ENCODE peak calls at places on chromosomes 13 and 19, in nine cellular contexts. One of them, this sample, is unnamed.

GRCh38 chr13:108779308-108779707 is 149.9 kb downstream of the MYO16 start:
- DNase-seq in NAMALWA: no peak
- DNase-seq in MCF 10A: no peak
- DNase-seq in stimulated activated CD4-positive, alpha-beta T cell treated with anti-CD3 and anti-CD28 coated beads, TNF-alpha, amount 100 ng/mL, for 48 hours: no peak
- DNase-seq in stimulated activated CD8-positive, alpha-beta memory T cell treated with anti-CD3 and anti-CD28 coated beads, Interleukin-4, amount 100 ng/mL, for 1 hour: no peak
- DNase-seq in HFFc6: no peak
- DNase-seq in left lung: no peak
- DNase-seq in ascending aorta: no peak
- DNase-seq in non-pigmented ciliary epithelial cell: no peak
- DNase-seq in this sample: no peak

GRCh38 chr19:49403404-49404187 is 15.5 kb downstream of the KASH5 start:
- DNase-seq in NAMALWA: peak
- DNase-seq in left lung: no peak
- DNase-seq in non-pigmented ciliary epithelial cell: no peak
- DNase-seq in HFFc6: no peak
- DNase-seq in ascending aorta: no peak
- DNase-seq in MCF 10A: peak
- DNase-seq in stimulated activated CD8-positive, alpha-beta memory T cell treated with anti-CD3 and anti-CD28 coated beads, Interleukin-4, amount 100 ng/mL, for 1 hour: no peak
- DNase-seq in stimulated activated CD4-positive, alpha-beta T cell treated with anti-CD3 and anti-CD28 coated beads, TNF-alpha, amount 100 ng/mL, for 48 hours: no peak
- DNase-seq in this sample: no peak

GRCh38 chr13:89746554-89746953 is 1600.9 kb upstream of the MIR17HG start:
- DNase-seq in stimulated activated CD4-positive, alpha-beta T cell treated with anti-CD3 and anti-CD28 coated beads, TNF-alpha, amount 100 ng/mL, for 48 hours: no peak
- DNase-seq in ascending aorta: no peak
- DNase-seq in stimulated activated CD8-positive, alpha-beta memory T cell treated with anti-CD3 and anti-CD28 coated beads, Interleukin-4, amount 100 ng/mL, for 1 hour: no peak
- DNase-seq in NAMALWA: no peak
- DNase-seq in HFFc6: no peak
- DNase-seq in non-pigmented ciliary epithelial cell: no peak
- DNase-seq in left lung: no peak
- DNase-seq in MCF 10A: no peak
- DNase-seq in this sample: no peak

GRCh38 chr13:27280009-27280646 is 9.5 kb downstream of the RASL11A start:
- DNase-seq in non-pigmented ciliary epithelial cell: no peak
- DNase-seq in stimulated activated CD4-positive, alpha-beta T cell treated with anti-CD3 and anti-CD28 coated beads, TNF-alpha, amount 100 ng/mL, for 48 hours: no peak
- DNase-seq in stimulated activated CD8-positive, alpha-beta memory T cell treated with anti-CD3 and anti-CD28 coated beads, Interleukin-4, amount 100 ng/mL, for 1 hour: no peak
- DNase-seq in HFFc6: no peak
- DNase-seq in ascending aorta: no peak
- DNase-seq in MCF 10A: no peak
- DNase-seq in left lung: no peak
- DNase-seq in NAMALWA: no peak
- DNase-seq in this sample: no peak

GRCh38 chr19:44753932-44754742 is 5.6 kb downstream of the BCL3 start:
- DNase-seq in stimulated activated CD8-positive, alpha-beta memory T cell treated with anti-CD3 and anti-CD28 coated beads, Interleukin-4, amount 100 ng/mL, for 1 hour: peak
- DNase-seq in stimulated activated CD4-positive, alpha-beta T cell treated with anti-CD3 and anti-CD28 coated beads, TNF-alpha, amount 100 ng/mL, for 48 hours: peak
- DNase-seq in NAMALWA: peak
- DNase-seq in HFFc6: peak
- DNase-seq in non-pigmented ciliary epithelial cell: no peak
- DNase-seq in ascending aorta: peak
- DNase-seq in MCF 10A: peak
- DNase-seq in left lung: peak
- DNase-seq in this sample: peak

GRCh38 chr19:48308695-48309586 is 16.4 kb upstream of the EMP3 start:
- DNase-seq in MCF 10A: no peak
- DNase-seq in non-pigmented ciliary epithelial cell: no peak
- DNase-seq in stimulated activated CD4-positive, alpha-beta T cell treated with anti-CD3 and anti-CD28 coated beads, TNF-alpha, amount 100 ng/mL, for 48 hours: no peak
- DNase-seq in NAMALWA: peak
- DNase-seq in left lung: no peak
- DNase-seq in HFFc6: no peak
- DNase-seq in ascending aorta: no peak
- DNase-seq in stimulated activated CD8-positive, alpha-beta memory T cell treated with anti-CD3 and anti-CD28 coated beads, Interleukin-4, amount 100 ng/mL, for 1 hour: no peak
- DNase-seq in this sample: no peak

GRCh38 chr13:79749985-79750551 is 269.1 kb downstream of the NDFIP2 start:
- DNase-seq in stimulated activated CD4-positive, alpha-beta T cell treated with anti-CD3 and anti-CD28 coated beads, TNF-alpha, amount 100 ng/mL, for 48 hours: no peak
- DNase-seq in ascending aorta: no peak
- DNase-seq in NAMALWA: no peak
- DNase-seq in HFFc6: peak
- DNase-seq in non-pigmented ciliary epithelial cell: peak
- DNase-seq in MCF 10A: peak
- DNase-seq in left lung: peak
- DNase-seq in stimulated activated CD8-positive, alpha-beta memory T cell treated with anti-CD3 and anti-CD28 coated beads, Interleukin-4, amount 100 ng/mL, for 1 hour: no peak
- DNase-seq in this sample: no peak

GRCh38 chr13:106348032-106348431 is 187.4 kb downstream of the EFNB2 start:
- DNase-seq in non-pigmented ciliary epithelial cell: no peak
- DNase-seq in MCF 10A: peak
- DNase-seq in stimulated activated CD8-positive, alpha-beta memory T cell treated with anti-CD3 and anti-CD28 coated beads, Interleukin-4, amount 100 ng/mL, for 1 hour: no peak
- DNase-seq in left lung: no peak
- DNase-seq in NAMALWA: no peak
- DNase-seq in stimulated activated CD4-positive, alpha-beta T cell treated with anti-CD3 and anti-CD28 coated beads, TNF-alpha, amount 100 ng/mL, for 48 hours: no peak
- DNase-seq in HFFc6: no peak
- DNase-seq in ascending aorta: no peak
- DNase-seq in this sample: no peak

GRCh38 chr13:52161193-52161646 is 1.8 kb upstream of the NEK3 start:
- DNase-seq in non-pigmented ciliary epithelial cell: no peak
- DNase-seq in HFFc6: no peak
- DNase-seq in ascending aorta: no peak
- DNase-seq in stimulated activated CD8-positive, alpha-beta memory T cell treated with anti-CD3 and anti-CD28 coated beads, Interleukin-4, amount 100 ng/mL, for 1 hour: no peak
- DNase-seq in MCF 10A: no peak
- DNase-seq in stimulated activated CD4-positive, alpha-beta T cell treated with anti-CD3 and anti-CD28 coated beads, TNF-alpha, amount 100 ng/mL, for 48 hours: no peak
- DNase-seq in NAMALWA: no peak
- DNase-seq in left lung: no peak
- DNase-seq in this sample: no peak

GRCh38 chr13:46359731-46360130 is 27.3 kb downstream of the RUBCNL start:
- DNase-seq in NAMALWA: no peak
- DNase-seq in stimulated activated CD4-positive, alpha-beta T cell treated with anti-CD3 and anti-CD28 coated beads, TNF-alpha, amount 100 ng/mL, for 48 hours: no peak
- DNase-seq in HFFc6: peak
- DNase-seq in ascending aorta: no peak
- DNase-seq in left lung: no peak
- DNase-seq in non-pigmented ciliary epithelial cell: no peak
- DNase-seq in MCF 10A: no peak
- DNase-seq in stimulated activated CD8-positive, alpha-beta memory T cell treated with anti-CD3 and anti-CD28 coated beads, Interleukin-4, amount 100 ng/mL, for 1 hour: no peak
- DNase-seq in this sample: no peak

GRCh38 chr19:51099070-51099382 is 9.2 kb downstream of the CTU1 start:
- DNase-seq in NAMALWA: no peak
- DNase-seq in ascending aorta: no peak
- DNase-seq in non-pigmented ciliary epithelial cell: no peak
- DNase-seq in stimulated activated CD4-positive, alpha-beta T cell treated with anti-CD3 and anti-CD28 coated beads, TNF-alpha, amount 100 ng/mL, for 48 hours: no peak
- DNase-seq in MCF 10A: no peak
- DNase-seq in stimulated activated CD8-positive, alpha-beta memory T cell treated with anti-CD3 and anti-CD28 coated beads, Interleukin-4, amount 100 ng/mL, for 1 hour: no peak
- DNase-seq in HFFc6: no peak
- DNase-seq in left lung: no peak
- DNase-seq in this sample: no peak

GRCh38 chr19:3098141-3098514 is 4.0 kb downstream of the GNA11 start:
- DNase-seq in HFFc6: no peak
- DNase-seq in left lung: no peak
- DNase-seq in MCF 10A: no peak
- DNase-seq in stimulated activated CD4-positive, alpha-beta T cell treated with anti-CD3 and anti-CD28 coated beads, TNF-alpha, amount 100 ng/mL, for 48 hours: no peak
- DNase-seq in ascending aorta: no peak
- DNase-seq in NAMALWA: no peak
- DNase-seq in non-pigmented ciliary epithelial cell: no peak
- DNase-seq in stimulated activated CD8-positive, alpha-beta memory T cell treated with anti-CD3 and anti-CD28 coated beads, Interleukin-4, amount 100 ng/mL, for 1 hour: no peak
- DNase-seq in this sample: no peak

GRCh38 chr19:18322318-18322758 is 538 bp downstream of the LSM4 start:
- DNase-seq in ascending aorta: no peak
- DNase-seq in MCF 10A: peak
- DNase-seq in stimulated activated CD4-positive, alpha-beta T cell treated with anti-CD3 and anti-CD28 coated beads, TNF-alpha, amount 100 ng/mL, for 48 hours: no peak
- DNase-seq in NAMALWA: peak
- DNase-seq in stimulated activated CD8-positive, alpha-beta memory T cell treated with anti-CD3 and anti-CD28 coated beads, Interleukin-4, amount 100 ng/mL, for 1 hour: no peak
- DNase-seq in left lung: peak
- DNase-seq in non-pigmented ciliary epithelial cell: no peak
- DNase-seq in HFFc6: peak
- DNase-seq in this sample: peak

GRCh38 chr13:94073006-94073744 is 406.3 kb downstream of the DCT start:
- DNase-seq in HFFc6: peak
- DNase-seq in stimulated activated CD4-positive, alpha-beta T cell treated with anti-CD3 and anti-CD28 coated beads, TNF-alpha, amount 100 ng/mL, for 48 hours: no peak
- DNase-seq in NAMALWA: no peak
- DNase-seq in ascending aorta: no peak
- DNase-seq in MCF 10A: peak
- DNase-seq in non-pigmented ciliary epithelial cell: peak
- DNase-seq in left lung: no peak
- DNase-seq in stimulated activated CD8-positive, alpha-beta memory T cell treated with anti-CD3 and anti-CD28 coated beads, Interleukin-4, amount 100 ng/mL, for 1 hour: no peak
- DNase-seq in this sample: peak

GRCh38 chr13:107882708-107883560 is 332.4 kb downstream of the LIG4 start:
- DNase-seq in non-pigmented ciliary epithelial cell: no peak
- DNase-seq in ascending aorta: no peak
- DNase-seq in MCF 10A: no peak
- DNase-seq in NAMALWA: no peak
- DNase-seq in stimulated activated CD4-positive, alpha-beta T cell treated with anti-CD3 and anti-CD28 coated beads, TNF-alpha, amount 100 ng/mL, for 48 hours: no peak
- DNase-seq in HFFc6: no peak
- DNase-seq in stimulated activated CD8-positive, alpha-beta memory T cell treated with anti-CD3 and anti-CD28 coated beads, Interleukin-4, amount 100 ng/mL, for 1 hour: no peak
- DNase-seq in left lung: no peak
- DNase-seq in this sample: no peak

GRCh38 chr13:91557328-91557727 is 158.9 kb downstream of the GPC5 start:
- DNase-seq in stimulated activated CD8-positive, alpha-beta memory T cell treated with anti-CD3 and anti-CD28 coated beads, Interleukin-4, amount 100 ng/mL, for 1 hour: no peak
- DNase-seq in stimulated activated CD4-positive, alpha-beta T cell treated with anti-CD3 and anti-CD28 coated beads, TNF-alpha, amount 100 ng/mL, for 48 hours: no peak
- DNase-seq in non-pigmented ciliary epithelial cell: no peak
- DNase-seq in left lung: no peak
- DNase-seq in HFFc6: no peak
- DNase-seq in NAMALWA: no peak
- DNase-seq in MCF 10A: no peak
- DNase-seq in ascending aorta: no peak
- DNase-seq in this sample: no peak

GRCh38 chr13:75400775-75401174 is 81.2 kb downstream of the TBC1D4 start:
- DNase-seq in NAMALWA: no peak
- DNase-seq in HFFc6: no peak
- DNase-seq in non-pigmented ciliary epithelial cell: no peak
- DNase-seq in ascending aorta: no peak
- DNase-seq in MCF 10A: no peak
- DNase-seq in stimulated activated CD4-positive, alpha-beta T cell treated with anti-CD3 and anti-CD28 coated beads, TNF-alpha, amount 100 ng/mL, for 48 hours: no peak
- DNase-seq in left lung: no peak
- DNase-seq in stimulated activated CD8-positive, alpha-beta memory T cell treated with anti-CD3 and anti-CD28 coated beads, Interleukin-4, amount 100 ng/mL, for 1 hour: no peak
- DNase-seq in this sample: no peak

GRCh38 chr19:31154021-31154420 is 195.2 kb downstream of the TSHZ3 start:
- DNase-seq in NAMALWA: no peak
- DNase-seq in HFFc6: peak
- DNase-seq in stimulated activated CD4-positive, alpha-beta T cell treated with anti-CD3 and anti-CD28 coated beads, TNF-alpha, amount 100 ng/mL, for 48 hours: no peak
- DNase-seq in ascending aorta: no peak
- DNase-seq in non-pigmented ciliary epithelial cell: no peak
- DNase-seq in stimulated activated CD8-positive, alpha-beta memory T cell treated with anti-CD3 and anti-CD28 coated beads, Interleukin-4, amount 100 ng/mL, for 1 hour: no peak
- DNase-seq in left lung: no peak
- DNase-seq in MCF 10A: peak
- DNase-seq in this sample: peak

GRCh38 chr19:15072930-15073647 is 8.9 kb upstream of the OR1I1 start:
- DNase-seq in ascending aorta: no peak
- DNase-seq in NAMALWA: no peak
- DNase-seq in MCF 10A: no peak
- DNase-seq in non-pigmented ciliary epithelial cell: no peak
- DNase-seq in HFFc6: no peak
- DNase-seq in stimulated activated CD8-positive, alpha-beta memory T cell treated with anti-CD3 and anti-CD28 coated beads, Interleukin-4, amount 100 ng/mL, for 1 hour: no peak
- DNase-seq in stimulated activated CD4-positive, alpha-beta T cell treated with anti-CD3 and anti-CD28 coated beads, TNF-alpha, amount 100 ng/mL, for 48 hours: no peak
- DNase-seq in left lung: no peak
- DNase-seq in this sample: no peak

GRCh38 chr19:12034610-12035009 is 869 bp downstream of the ZNF433 start:
- DNase-seq in stimulated activated CD8-positive, alpha-beta memory T cell treated with anti-CD3 and anti-CD28 coated beads, Interleukin-4, amount 100 ng/mL, for 1 hour: no peak
- DNase-seq in stimulated activated CD4-positive, alpha-beta T cell treated with anti-CD3 and anti-CD28 coated beads, TNF-alpha, amount 100 ng/mL, for 48 hours: no peak
- DNase-seq in MCF 10A: no peak
- DNase-seq in left lung: no peak
- DNase-seq in HFFc6: no peak
- DNase-seq in ascending aorta: no peak
- DNase-seq in NAMALWA: no peak
- DNase-seq in non-pigmented ciliary epithelial cell: no peak
- DNase-seq in this sample: no peak

GRCh38 chr13:102690883-102691282 is 4.0 kb downstream of the METTL21C start:
- DNase-seq in stimulated activated CD8-positive, alpha-beta memory T cell treated with anti-CD3 and anti-CD28 coated beads, Interleukin-4, amount 100 ng/mL, for 1 hour: no peak
- DNase-seq in MCF 10A: no peak
- DNase-seq in stimulated activated CD4-positive, alpha-beta T cell treated with anti-CD3 and anti-CD28 coated beads, TNF-alpha, amount 100 ng/mL, for 48 hours: no peak
- DNase-seq in HFFc6: no peak
- DNase-seq in NAMALWA: no peak
- DNase-seq in non-pigmented ciliary epithelial cell: no peak
- DNase-seq in ascending aorta: no peak
- DNase-seq in left lung: no peak
- DNase-seq in this sample: no peak

GRCh38 chr13:95784161-95784880 is 107.4 kb downstream of the DNAJC3 start:
- DNase-seq in stimulated activated CD8-positive, alpha-beta memory T cell treated with anti-CD3 and anti-CD28 coated beads, Interleukin-4, amount 100 ng/mL, for 1 hour: no peak
- DNase-seq in HFFc6: peak
- DNase-seq in left lung: no peak
- DNase-seq in ascending aorta: no peak
- DNase-seq in non-pigmented ciliary epithelial cell: peak
- DNase-seq in NAMALWA: no peak
- DNase-seq in MCF 10A: peak
- DNase-seq in stimulated activated CD4-positive, alpha-beta T cell treated with anti-CD3 and anti-CD28 coated beads, TNF-alpha, amount 100 ng/mL, for 48 hours: no peak
- DNase-seq in this sample: peak

GRCh38 chr13:22454586-22454985 is 726.2 kb upstream of the SGCG start:
- DNase-seq in left lung: no peak
- DNase-seq in HFFc6: no peak
- DNase-seq in NAMALWA: no peak
- DNase-seq in ascending aorta: no peak
- DNase-seq in MCF 10A: no peak
- DNase-seq in non-pigmented ciliary epithelial cell: no peak
- DNase-seq in stimulated activated CD8-positive, alpha-beta memory T cell treated with anti-CD3 and anti-CD28 coated beads, Interleukin-4, amount 100 ng/mL, for 1 hour: no peak
- DNase-seq in stimulated activated CD4-positive, alpha-beta T cell treated with anti-CD3 and anti-CD28 coated beads, TNF-alpha, amount 100 ng/mL, for 48 hours: no peak
- DNase-seq in this sample: no peak

GRCh38 chr13:81406639-81407292 is 1065.8 kb upstream of the SPRY2 start:
- DNase-seq in non-pigmented ciliary epithelial cell: no peak
- DNase-seq in ascending aorta: no peak
- DNase-seq in HFFc6: no peak
- DNase-seq in MCF 10A: no peak
- DNase-seq in left lung: no peak
- DNase-seq in NAMALWA: no peak
- DNase-seq in stimulated activated CD8-positive, alpha-beta memory T cell treated with anti-CD3 and anti-CD28 coated beads, Interleukin-4, amount 100 ng/mL, for 1 hour: no peak
- DNase-seq in stimulated activated CD4-positive, alpha-beta T cell treated with anti-CD3 and anti-CD28 coated beads, TNF-alpha, amount 100 ng/mL, for 48 hours: no peak
- DNase-seq in this sample: no peak

GRCh38 chr19:14361824-14362223 is 19.4 kb upstream of the ADGRE5 start:
- DNase-seq in HFFc6: no peak
- DNase-seq in MCF 10A: peak
- DNase-seq in ascending aorta: no peak
- DNase-seq in stimulated activated CD4-positive, alpha-beta T cell treated with anti-CD3 and anti-CD28 coated beads, TNF-alpha, amount 100 ng/mL, for 48 hours: no peak
- DNase-seq in stimulated activated CD8-positive, alpha-beta memory T cell treated with anti-CD3 and anti-CD28 coated beads, Interleukin-4, amount 100 ng/mL, for 1 hour: no peak
- DNase-seq in non-pigmented ciliary epithelial cell: no peak
- DNase-seq in NAMALWA: peak
- DNase-seq in left lung: no peak
- DNase-seq in this sample: no peak

GRCh38 chr19:45290381-45290931 is 32.2 kb downstream of the CKM start:
- DNase-seq in MCF 10A: no peak
- DNase-seq in HFFc6: no peak
- DNase-seq in non-pigmented ciliary epithelial cell: no peak
- DNase-seq in stimulated activated CD8-positive, alpha-beta memory T cell treated with anti-CD3 and anti-CD28 coated beads, Interleukin-4, amount 100 ng/mL, for 1 hour: no peak
- DNase-seq in ascending aorta: no peak
- DNase-seq in left lung: no peak
- DNase-seq in NAMALWA: no peak
- DNase-seq in stimulated activated CD4-positive, alpha-beta T cell treated with anti-CD3 and anti-CD28 coated beads, TNF-alpha, amount 100 ng/mL, for 48 hours: no peak
- DNase-seq in this sample: no peak

This sample was measured in H4.